ENCODE peak calls at places on chromosomes 7 and 10, in seven cellular contexts. T is H1, Z is lower leg skin, Y is GM12891, S is right lobe of liver, I is GM12892, C is uterus. L is an unnamed sample.

GRCh38 chr7:125136341-125136740 is 206.7 kb upstream of the POT1 start:
- DNase-seq in C (no peak), T (no peak), S (no peak), Y (no peak), I (no peak), Z (no peak), L (no peak)

GRCh38 chr7:91565499-91566331 is 301.5 kb downstream of the FZD1 start:
- DNase-seq in Z (peak), T (no peak), Y (no peak), S (peak), C (peak), I (no peak), L (no peak)

GRCh38 chr7:27225005-27225934 is 17.3 kb upstream of the EVX1 start:
- DNase-seq in I (no peak), T (no peak), Y (no peak), Z (peak), C (no peak), S (no peak), L (no peak)

GRCh38 chr7:24965831-24966708 is 13.9 kb downstream of the OSBPL3 start:
- DNase-seq in C (no peak), I (peak), T (no peak), Z (no peak), Y (no peak), S (no peak), L (no peak)

GRCh38 chr7:26789481-26790175 is 74.8 kb downstream of the SKAP2 start:
- DNase-seq in Z (no peak), I (no peak), C (no peak), Y (no peak), T (no peak), S (no peak), L (no peak)

GRCh38 chr7:87316097-87316700 is 29.3 kb upstream of the CROT start:
- DNase-seq in Y (no peak), T (no peak), S (no peak), Z (no peak), C (no peak), I (no peak), L (no peak)

GRCh38 chr10:27745719-27746363 is at the start of gene MKX:
- DNase-seq in T (no peak), S (peak), I (no peak), Y (peak), C (peak), Z (peak), L (peak)

GRCh38 chr7:28459306-28459705 is 47.0 kb downstream of the CREB5 start:
- DNase-seq in I (no peak), Y (no peak), C (no peak), T (no peak), S (no peak), Z (no peak), L (no peak)

GRCh38 chr7:28536259-28536658 is 123.9 kb downstream of the CREB5 start:
- DNase-seq in C (peak), T (peak), Y (no peak), Z (no peak), S (no peak), I (no peak), L (peak)

GRCh38 chr10:22795546-22795945 is 81.2 kb upstream of the PIP4K2A start:
- DNase-seq in I (no peak), Y (no peak), C (no peak), T (no peak), S (no peak), Z (no peak), L (no peak)

GRCh38 chr7:91569702-91570457 is 305.6 kb downstream of the FZD1 start:
- DNase-seq in Z (no peak), T (no peak), S (no peak), Y (no peak), I (no peak), C (no peak), L (no peak)

GRCh38 chr7:131895541-131896173 is 339.2 kb upstream of the PODXL start:
- DNase-seq in I (no peak), T (no peak), Y (no peak), Z (no peak), C (no peak), S (no peak), L (peak)

GRCh38 chr7:6026011-6026819 is 5.0 kb upstream of the ANKRD61 start:
- DNase-seq in I (peak), Z (peak), Y (peak), S (peak), C (no peak), T (peak), L (peak)

GRCh38 chr10:5125315-5126044 is 31.3 kb downstream of the AKR1C3 start:
- DNase-seq in C (no peak), T (no peak), I (no peak), Z (no peak), Y (no peak), S (peak), L (no peak)

GRCh38 chr10:123748711-123749110 is 82.6 kb downstream of the GPR26 start:
- DNase-seq in C (no peak), S (no peak), T (no peak), Z (peak), Y (no peak), I (no peak), L (no peak)

GRCh38 chr7:32943654-32944030 is 13.6 kb upstream of the FKBP9 start:
- DNase-seq in Z (no peak), I (no peak), Y (no peak), T (no peak), S (no peak), C (no peak), L (no peak)

GRCh38 chr7:42805601-42806000 is 106.3 kb downstream of the C7orf25 start:
- DNase-seq in Z (no peak), I (no peak), Y (no peak), S (no peak), T (no peak), C (no peak), L (no peak)

GRCh38 chr7:2260820-2261219 is 18.8 kb downstream of the NUDT1 start:
- DNase-seq in S (no peak), I (no peak), Y (no peak), T (no peak), Z (peak), C (no peak), L (peak)

GRCh38 chr7:142698429-142698828 is 50.8 kb upstream of the PRSS1 start:
- DNase-seq in T (no peak), C (no peak), I (no peak), S (no peak), Z (no peak), Y (no peak), L (no peak)

GRCh38 chr10:128916339-128916738 is 550.7 kb upstream of the MGMT start:
- DNase-seq in T (no peak), Z (no peak), C (no peak), S (no peak), I (no peak), Y (no peak), L (no peak)

GRCh38 chr10:30178565-30178964 is 119.2 kb upstream of the JCAD start:
- DNase-seq in C (no peak), Z (no peak), T (no peak), I (no peak), S (no peak), Y (no peak), L (no peak)

GRCh38 chr7:45203947-45204445 is 46.4 kb downstream of the RAMP3 start:
- DNase-seq in T (no peak), C (no peak), S (no peak), Z (peak), Y (no peak), I (no peak), L (no peak)

GRCh38 chr7:44639701-44640321 is 33.4 kb downstream of the OGDH start:
- DNase-seq in Z (no peak), I (no peak), C (peak), T (no peak), S (peak), Y (no peak), L (peak)

GRCh38 chr10:117226813-117227451 is 14.0 kb upstream of the SLC18A2 start:
- DNase-seq in T (no peak), I (no peak), Z (no peak), S (no peak), C (no peak), Y (no peak), L (peak)

GRCh38 chr7:130852867-130853266 is 118.9 kb upstream of the KLF14 start:
- DNase-seq in C (no peak), Y (no peak), S (no peak), I (no peak), Z (no peak), T (no peak), L (no peak)

GRCh38 chr7:2956076-2956475 is 87.6 kb downstream of the CARD11 start:
- DNase-seq in T (no peak), Y (no peak), S (no peak), Z (peak), I (no peak), C (no peak), L (no peak)

GRCh38 chr10:29804025-29804852 is 169.5 kb upstream of the SVIL start:
- DNase-seq in T (no peak), I (no peak), C (no peak), S (peak), Z (no peak), Y (no peak), L (peak)

GRCh38 chr7:81767883-81768282 is 2.0 kb downstream of the HGF start:
- DNase-seq in C (no peak), Y (no peak), Z (no peak), I (no peak), T (no peak), S (no peak), L (no peak)

GRCh38 chr7:31758770-31759169 is 71.8 kb downstream of the PPP1R17 start:
- DNase-seq in Y (no peak), S (no peak), C (no peak), T (no peak), I (no peak), Z (no peak), L (no peak)

GRCh38 chr10:3666525-3667302 is 118.3 kb downstream of the KLF6 start:
- DNase-seq in S (no peak), Z (no peak), I (no peak), T (no peak), Y (no peak), C (no peak), L (no peak)

GRCh38 chr10:86653379-86653778 is 968 bp upstream of the OPN4 start:
- DNase-seq in Y (no peak), T (no peak), S (no peak), C (no peak), I (no peak), Z (peak), L (no peak)

GRCh38 chr10:33336606-33337334 is 2.3 kb upstream of the NRP1 start:
- DNase-seq in I (peak), Y (peak), C (peak), Z (peak), S (peak), T (no peak), L (no peak)

GRCh38 chr7:11541330-11541729 is 290.7 kb downstream of the THSD7A start:
- DNase-seq in S (no peak), Z (no peak), T (no peak), C (no peak), I (no peak), Y (no peak), L (no peak)

GRCh38 chr10:84375011-84375410 is 46.6 kb downstream of the CCSER2 start:
- DNase-seq in C (no peak), S (no peak), Y (no peak), T (no peak), I (no peak), Z (no peak), L (no peak)

GRCh38 chr7:80415522-80415921 is 96.3 kb downstream of the GNAT3 start:
- DNase-seq in I (no peak), S (no peak), Z (no peak), T (no peak), Y (no peak), C (no peak), L (no peak)

GRCh38 chr10:47443145-47443544 is 40.8 kb downstream of the ANXA8 start:
- DNase-seq in Y (no peak), T (no peak), S (no peak), Z (no peak), C (no peak), I (no peak), L (no peak)

GRCh38 chr10:70974351-70974901 is 86.1 kb upstream of the PCBD1 start:
- DNase-seq in C (no peak), S (no peak), Z (no peak), I (no peak), Y (no peak), T (no peak), L (peak)

GRCh38 chr7:74481458-74482324 is 28.0 kb downstream of the GTF2IRD1 start:
- DNase-seq in I (no peak), S (no peak), Z (no peak), C (no peak), Y (no peak), T (no peak), L (no peak)

GRCh38 chr7:12422449-12423320 is 19.0 kb upstream of the VWDE start:
- DNase-seq in Z (no peak), I (no peak), T (no peak), Y (no peak), C (no peak), S (no peak), L (no peak)

DNA sequence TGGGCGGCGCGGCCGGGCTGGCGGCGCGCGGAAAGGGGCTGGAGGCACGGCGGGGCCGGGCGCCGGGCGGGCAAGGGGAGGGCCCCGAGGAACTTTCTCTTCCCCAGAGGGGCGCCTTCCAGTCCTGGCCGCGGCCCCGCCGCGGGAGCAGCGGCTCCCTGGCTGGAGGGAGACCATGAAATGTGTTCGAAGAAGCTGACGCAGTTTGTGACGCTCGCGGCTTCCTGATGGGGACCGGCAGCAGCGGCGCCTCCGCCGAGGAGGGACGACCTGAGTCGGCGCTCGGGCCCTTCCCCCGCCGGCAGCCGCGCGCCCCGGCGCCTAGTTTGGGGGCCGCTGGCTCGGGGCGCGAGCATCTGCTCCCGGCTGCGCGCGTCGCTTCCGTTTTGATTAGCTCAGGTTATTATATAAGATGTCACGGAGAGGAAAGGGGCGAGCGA is 57.2 kb upstream of the PCGF5 start:
- DNase-seq in T (no peak), I (no peak), S (peak), C (peak), Y (peak), Z (peak), L (peak)
- TF ChIP-seq POLR2A in T (no peak), I (peak), S (peak), C (no peak), Y (peak), Z (no peak), L (peak)

GRCh38 chr7:134782121-134782623 is 2.7 kb downstream of the CALD1 start:
- DNase-seq in S (no peak), C (no peak), I (no peak), Z (no peak), T (no peak), Y (no peak), L (no peak)
- TF ChIP-seq POLR2A in S (no peak), C (no peak), I (no peak), Z (no peak), T (no peak), Y (no peak), L (no peak)

GRCh38 chr7:108211382-108212201 is 81.4 kb upstream of the LAMB4 start:
- DNase-seq in S (no peak), Z (no peak), Y (no peak), T (no peak), C (no peak), I (no peak), L (no peak)

GRCh38 chr7:108210796-108211195 is 80.6 kb upstream of the LAMB4 start:
- DNase-seq in Z (no peak), S (no peak), C (no peak), I (no peak), T (no peak), Y (no peak), L (no peak)
- TF ChIP-seq POLR2A in Z (no peak), S (no peak), C (no peak), I (no peak), T (no peak), Y (no peak), L (no peak)

GRCh38 chr7:152435384-152436278 is at the start of gene KMT2C:
- DNase-seq in S (peak), Z (peak), Y (peak), I (peak), C (peak), T (no peak), L (peak)
- TF ChIP-seq POLR2A in S (no peak), Z (no peak), Y (no peak), I (peak), C (peak), T (no peak), L (peak)

GRCh38 chr10:95290801-95291633 is at the start of gene PDLIM1:
- DNase-seq in Z (peak), T (no peak), I (peak), Y (peak), C (peak), S (peak), L (peak)
- TF ChIP-seq POLR2A in Z (no peak), T (no peak), I (peak), Y (peak), C (peak), S (peak), L (peak)

GRCh38 chr7:35037211-35037525 is at the start of gene DPY19L1:
- DNase-seq in T (no peak), Z (no peak), I (no peak), Y (no peak), C (no peak), S (no peak), L (no peak)
- TF ChIP-seq POLR2A in T (peak), Z (no peak), I (no peak), Y (no peak), C (no peak), S (peak), L (peak)

GRCh38 chr10:80535671-80536360 is 1.9 kb upstream of the SH2D4B start:
- DNase-seq in C (peak), I (peak), S (peak), Z (peak), Y (peak), T (peak), L (no peak)
- TF ChIP-seq POLR2A in C (no peak), I (peak), S (peak), Z (no peak), Y (peak), T (no peak), L (no peak)

DNA sequence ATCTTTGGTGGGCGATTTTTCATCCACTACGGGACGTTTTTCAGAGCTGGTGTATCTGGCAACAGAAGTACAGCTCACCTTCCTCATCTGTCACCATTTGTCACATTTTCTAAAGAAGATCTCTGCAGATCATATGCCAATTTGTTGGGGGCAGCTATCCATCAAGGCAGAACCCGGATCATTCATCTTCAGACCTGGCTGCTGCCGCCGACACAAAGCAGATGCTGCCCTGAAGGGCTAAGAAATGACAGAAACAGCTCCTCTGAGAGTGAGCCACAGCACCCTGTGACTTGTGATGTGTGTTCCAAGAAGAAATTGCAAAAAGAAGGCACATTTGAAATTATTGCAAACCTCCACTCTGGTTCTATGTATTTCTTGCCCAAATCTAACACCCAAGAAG is 290.9 kb downstream of the GFRA1 start:
- DNase-seq in S (no peak), I (no peak), Z (no peak), C (no peak), Y (no peak), T (no peak), L (no peak)
- TF ChIP-seq POLR2A in S (no peak), I (no peak), Z (no peak), C (no peak), Y (no peak), T (no peak), L (no peak)

GRCh38 chr7:107045195-107045960 is 873 bp downstream of the PRKAR2B start:
- DNase-seq in I (no peak), Z (no peak), C (no peak), T (no peak), Y (no peak), S (no peak), L (no peak)

GRCh38 chr7:107046511-107047259 is 2.2 kb downstream of the PRKAR2B start:
- DNase-seq in Y (no peak), T (no peak), S (no peak), Z (no peak), I (no peak), C (no peak), L (no peak)

GRCh38 chr7:107045980-107046379 is 1.5 kb downstream of the PRKAR2B start:
- DNase-seq in T (no peak), C (no peak), I (no peak), S (no peak), Z (no peak), Y (no peak), L (no peak)

GRCh38 chr7:107044347-107045194 is at the start of gene PRKAR2B:
- DNase-seq in I (peak), C (peak), Y (peak), Z (peak), S (peak), T (peak), L (peak)

DNA sequence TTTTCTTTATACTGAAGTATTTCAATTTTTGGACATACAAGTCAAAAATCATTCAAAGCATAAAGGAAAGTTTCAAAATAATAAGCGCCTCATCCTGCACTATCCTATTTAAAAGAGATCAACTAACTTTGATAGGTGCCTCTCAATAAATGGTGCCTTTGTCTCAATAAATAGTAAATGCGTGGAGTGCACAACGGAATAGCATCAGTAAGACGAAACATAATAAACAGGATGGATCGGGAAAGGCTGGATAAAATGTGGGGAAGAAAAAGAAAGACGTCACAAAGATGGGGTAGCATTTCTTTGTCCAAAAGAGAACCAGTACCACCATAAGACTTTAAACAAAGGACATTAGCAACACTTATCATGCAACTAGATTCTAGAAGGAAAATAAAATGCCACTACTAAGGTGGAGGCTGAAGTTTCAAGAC is 574 bp upstream of the PRKAR2B start:
- DNase-seq in S (no peak), Z (no peak), C (no peak), Y (no peak), T (no peak), I (no peak), L (no peak)
- TF ChIP-seq POLR2A in S (no peak), Z (no peak), C (no peak), Y (no peak), T (no peak), I (no peak), L (no peak)

GRCh38 chr10:24465899-24466615 is 257.1 kb downstream of the KIAA1217 start:
- DNase-seq in C (no peak), Z (no peak), S (peak), T (no peak), I (no peak), Y (no peak), L (peak)
- TF ChIP-seq POLR2A in C (no peak), Z (no peak), S (peak), T (no peak), I (no peak), Y (no peak), L (no peak)